ENCODE peak calls at places on chromosomes 2 and 18, in five cellular contexts. E is AG04450; W is K562; B is occipital lobe; U is CD4-positive, alpha-beta T cell. L is an unnamed sample.
A peak's percentile ranks its signal among the peaks of the same experiment; 100 is the strongest.

GRCh38 chr18:50944245-50944917 is 23.5 kb upstream of the ELAC1 start:
- DNase-seq in W (no peak), B (no peak), E (no peak), U (no peak), L (no peak)

GRCh38 chr2:235701206-235701605 is 207.4 kb downstream of the AGAP1 start:
- DNase-seq in U (no peak), E (no peak), B (no peak), W (no peak), L (no peak)

GRCh38 chr2:196186266-196186980 is 15.0 kb upstream of the STK17B start:
- DNase-seq in B (no peak), E (no peak), U (no peak), W (no peak), L (no peak)

GRCh38 chr2:202932425-202933138 is 20.5 kb downstream of the CARF start:
- DNase-seq in E (no peak), W (no peak), U (no peak), B (no peak), L (no peak)

GRCh38 chr2:214547931-214548330 is 137.1 kb downstream of the VWC2L start:
- DNase-seq in W (no peak), U (no peak), B (no peak), E (no peak), L (no peak)

GRCh38 chr18:33616556-33616955 is 38.5 kb downstream of the ASXL3 start:
- DNase-seq in U (no peak), W (no peak), B (no peak), E (no peak), L (no peak)

GRCh38 chr2:206531996-206532543 is 88.7 kb downstream of the ADAM23 start:
- DNase-seq in W (no peak), U (no peak), B (peak; percentile 52), E (no peak), L (no peak)

GRCh38 chr2:227534714-227535113 is 62.8 kb downstream of the AGFG1 start:
- DNase-seq in E (no peak), U (no peak), W (no peak), B (no peak), L (no peak)

GRCh38 chr18:39761273-39761672 is 2193.8 kb upstream of the PIK3C3 start:
- DNase-seq in W (no peak), U (no peak), E (no peak), B (no peak), L (no peak)

GRCh38 chr2:177543007-177543760 is 150.6 kb downstream of the AGPS start:
- DNase-seq in U (no peak), E (peak; percentile 34), B (no peak), W (no peak), L (no peak)

GRCh38 chr18:78868330-78869316 is 111.0 kb upstream of the SALL3 start:
- DNase-seq in E (no peak), W (no peak), U (no peak), B (no peak), L (no peak)

GRCh38 chr2:54041135-54041534 is 70.3 kb upstream of the PSME4 start:
- DNase-seq in B (peak; percentile 27), E (no peak), W (no peak), U (no peak), L (no peak)

GRCh38 chr2:231557571-231558217 is 27.4 kb upstream of the NMUR1 start:
- DNase-seq in E (peak; percentile 68), U (peak; percentile 31), B (peak; percentile 6), W (peak; percentile 61), L (peak; percentile 74)

GRCh38 chr18:23835076-23835475 is 145.8 kb downstream of the LAMA3 start:
- DNase-seq in B (no peak), E (no peak), W (no peak), U (no peak), L (no peak)

GRCh38 chr18:1014496-1014895 is 109.8 kb downstream of the ADCYAP1 start:
- DNase-seq in B (no peak), U (no peak), W (no peak), E (no peak), L (no peak)

GRCh38 chr2:208389940-208390339 is 16.7 kb upstream of the PTH2R start:
- DNase-seq in W (no peak), B (no peak), E (no peak), U (no peak), L (no peak)

GRCh38 chr2:65030933-65031332 is 25.3 kb upstream of the CEP68 start:
- DNase-seq in U (no peak), E (no peak), B (no peak), W (no peak), L (no peak)

GRCh38 chr2:239905884-239906654 is 119.1 kb downstream of the NDUFA10 start:
- DNase-seq in B (no peak), E (no peak), W (no peak), U (no peak), L (no peak)

GRCh38 chr18:50820901-50821520 is 1.2 kb upstream of the MRO start:
- DNase-seq in E (no peak), W (no peak), U (no peak), B (no peak), L (no peak)

GRCh38 chr2:134917958-134918517 is 584 bp upstream of the CCNT2 start:
- DNase-seq in W (no peak), U (peak; percentile 84), E (no peak), B (no peak), L (no peak)

GRCh38 chr2:164782323-164782722 is 59.3 kb downstream of the COBLL1 start:
- DNase-seq in W (no peak), E (no peak), U (no peak), B (no peak), L (no peak)

GRCh38 chr2:30404354-30405265 is 42.4 kb upstream of the LCLAT1 start:
- DNase-seq in W (no peak), B (no peak), U (no peak), E (no peak), L (no peak)

GRCh38 chr18:62682396-62682795 is 32.9 kb upstream of the PHLPP1 start:
- DNase-seq in W (no peak), U (no peak), E (no peak), B (no peak), L (no peak)

GRCh38 chr2:140508756-140509155 is 1622.1 kb downstream of the LRP1B start:
- DNase-seq in E (no peak), B (no peak), W (no peak), U (no peak), L (no peak)

GRCh38 chr18:25349926-25350560 is 1.9 kb downstream of the ZNF521 start:
- DNase-seq in B (no peak), E (no peak), U (no peak), W (no peak), L (no peak)

GRCh38 chr2:127094509-127095366 is 12.2 kb downstream of the BIN1 start:
- DNase-seq in E (no peak), B (no peak), W (peak; percentile 44), U (no peak), L (peak; percentile 75)

GRCh38 chr2:89767581-89768435 is 1076.3 kb downstream of the RPIA start:
- DNase-seq in E (no peak), U (no peak), W (no peak), B (no peak), L (peak; percentile 64)

GRCh38 chr2:169683054-169683424 is 11.2 kb downstream of the CFAP210 start:
- DNase-seq in U (no peak), B (no peak), W (no peak), E (no peak), L (no peak)

GRCh38 chr2:96308248-96308647 is 2.9 kb upstream of the SNRNP200 start:
- DNase-seq in B (no peak), U (no peak), E (no peak), W (no peak), L (no peak)

GRCh38 chr2:201580486-201580885 is 62.8 kb downstream of the TMEM237 start:
- DNase-seq in W (no peak), U (no peak), B (no peak), E (peak; percentile 66), L (no peak)

GRCh38 chr2:158996378-158996993 is 28.0 kb downstream of the TANC1 start:
- DNase-seq in U (no peak), W (no peak), B (no peak), E (no peak), L (no peak)

GRCh38 chr2:99066602-99067001 is 74.9 kb upstream of the C2orf15 start:
- DNase-seq in E (peak; percentile 45), U (no peak), B (no peak), W (no peak), L (no peak)

GRCh38 chr18:27185025-27185763 is at the start of gene CHST9:
- DNase-seq in U (no peak), W (no peak), E (no peak), B (no peak), L (no peak)

GRCh38 chr2:236871500-236872001 is 214.1 kb upstream of the COPS8 start:
- DNase-seq in U (no peak), E (peak; percentile 71), W (no peak), B (no peak), L (no peak)

GRCh38 chr2:47078541-47079482 is 76.3 kb downstream of the STPG4 start:
- DNase-seq in W (peak; percentile 69), U (no peak), B (no peak), E (no peak), L (peak; percentile 63)

GRCh38 chr2:85064927-85065630 is 68.1 kb upstream of the TCF7L1 start:
- DNase-seq in E (no peak), W (no peak), U (no peak), B (no peak), L (no peak)

GRCh38 chr2:239804161-239805042 is 220.7 kb downstream of the NDUFA10 start:
- DNase-seq in B (no peak), W (no peak), E (no peak), U (no peak), L (peak; percentile 51)

GRCh38 chr2:233142355-233142897 is 82.3 kb downstream of the INPP5D start:
- DNase-seq in B (no peak), E (no peak), U (no peak), W (no peak), L (no peak)